ENCODE peak calls at places on chromosomes 11 and 22, in five cellular contexts. One of them, this sample, is unnamed.
A peak's percentile ranks its signal among the peaks of the same experiment; 100 is the strongest.

GRCh38 chr11:61187505-61188130 is 15.7 kb upstream of the PGA3 start:
- DNase-seq in PC-9: peak; percentile 56
- DNase-seq in A549: peak; percentile 69
- DNase-seq in CD8-positive, alpha-beta T cell: peak; percentile 67
- DNase-seq in GM23338: peak; percentile 93
- DNase-seq in this sample: peak; percentile 88

GRCh38 chr11:87473174-87473573 is 435.4 kb downstream of the TMEM135 start:
- DNase-seq in CD8-positive, alpha-beta T cell: no peak
- DNase-seq in PC-9: no peak
- DNase-seq in GM23338: no peak
- DNase-seq in A549: no peak
- DNase-seq in this sample: peak; percentile 33

GRCh38 chr22:25404923-25405853 is 159.3 kb upstream of the GRK3 start:
- DNase-seq in PC-9: no peak
- DNase-seq in A549: peak; percentile 52
- DNase-seq in CD8-positive, alpha-beta T cell: peak; percentile 43
- DNase-seq in GM23338: peak; percentile 64
- DNase-seq in this sample: peak; percentile 49

GRCh38 chr11:86453290-86454030 is 78.8 kb downstream of the CCDC81 start:
- DNase-seq in CD8-positive, alpha-beta T cell: no peak
- DNase-seq in PC-9: no peak
- DNase-seq in A549: no peak
- DNase-seq in GM23338: peak; percentile 26
- DNase-seq in this sample: no peak

GRCh38 chr11:19512621-19513020 is 200.0 kb upstream of the NAV2 start:
- DNase-seq in A549: no peak
- DNase-seq in GM23338: no peak
- DNase-seq in PC-9: no peak
- DNase-seq in CD8-positive, alpha-beta T cell: no peak
- DNase-seq in this sample: no peak

GRCh38 chr11:102220728-102221467 is 96.4 kb upstream of the BIRC3 start:
- DNase-seq in CD8-positive, alpha-beta T cell: no peak
- DNase-seq in PC-9: peak; percentile 28
- DNase-seq in GM23338: no peak
- DNase-seq in A549: no peak
- DNase-seq in this sample: no peak

GRCh38 chr11:27456140-27456801 is 16.3 kb downstream of the LGR4 start:
- DNase-seq in PC-9: peak; percentile 67
- DNase-seq in CD8-positive, alpha-beta T cell: no peak
- DNase-seq in GM23338: no peak
- DNase-seq in A549: no peak
- DNase-seq in this sample: no peak

GRCh38 chr11:68041617-68042218 is 2.9 kb downstream of the TCIRG1 start:
- DNase-seq in CD8-positive, alpha-beta T cell: no peak
- DNase-seq in PC-9: no peak
- DNase-seq in A549: no peak
- DNase-seq in GM23338: no peak
- DNase-seq in this sample: no peak

GRCh38 chr11:119041821-119042514 is 11.3 kb upstream of the SLC37A4 start:
- DNase-seq in A549: no peak
- DNase-seq in CD8-positive, alpha-beta T cell: no peak
- DNase-seq in GM23338: no peak
- DNase-seq in PC-9: peak; percentile 35
- DNase-seq in this sample: no peak

GRCh38 chr11:96189351-96189750 is 153.6 kb downstream of the MAML2 start:
- DNase-seq in PC-9: no peak
- DNase-seq in CD8-positive, alpha-beta T cell: no peak
- DNase-seq in A549: no peak
- DNase-seq in GM23338: no peak
- DNase-seq in this sample: no peak

GRCh38 chr11:12769834-12770345 is 95.7 kb downstream of the TEAD1 start:
- DNase-seq in GM23338: peak; percentile 39
- DNase-seq in A549: peak; percentile 60
- DNase-seq in PC-9: peak; percentile 94
- DNase-seq in CD8-positive, alpha-beta T cell: no peak
- DNase-seq in this sample: peak; percentile 80

GRCh38 chr11:27416568-27417176 is 53.7 kb upstream of the CCDC34 start:
- DNase-seq in A549: no peak
- DNase-seq in GM23338: no peak
- DNase-seq in PC-9: peak; percentile 39
- DNase-seq in CD8-positive, alpha-beta T cell: no peak
- DNase-seq in this sample: no peak

GRCh38 chr11:44950036-44950624 is 553 bp downstream of the TP53I11 start:
- DNase-seq in PC-9: no peak
- DNase-seq in CD8-positive, alpha-beta T cell: no peak
- DNase-seq in A549: no peak
- DNase-seq in GM23338: no peak
- DNase-seq in this sample: peak; percentile 43

GRCh38 chr22:29071261-29072045 is 1.4 kb upstream of the KREMEN1 start:
- DNase-seq in A549: no peak
- DNase-seq in GM23338: peak; percentile 91
- DNase-seq in PC-9: no peak
- DNase-seq in CD8-positive, alpha-beta T cell: no peak
- DNase-seq in this sample: no peak

GRCh38 chr11:2524446-2525165 is 79.8 kb downstream of the KCNQ1 start:
- DNase-seq in A549: no peak
- DNase-seq in CD8-positive, alpha-beta T cell: no peak
- DNase-seq in PC-9: no peak
- DNase-seq in GM23338: no peak
- DNase-seq in this sample: no peak

GRCh38 chr11:59429924-59430516 is 3.8 kb upstream of the OR5A2 start:
- DNase-seq in A549: peak; percentile 29
- DNase-seq in PC-9: peak; percentile 62
- DNase-seq in CD8-positive, alpha-beta T cell: peak; percentile 2
- DNase-seq in GM23338: peak; percentile 82
- DNase-seq in this sample: peak; percentile 41

GRCh38 chr11:32435511-32435946 is at the start of gene WT1:
- DNase-seq in A549: peak; percentile 57
- DNase-seq in PC-9: no peak
- DNase-seq in GM23338: peak; percentile 86
- DNase-seq in CD8-positive, alpha-beta T cell: no peak
- DNase-seq in this sample: no peak

GRCh38 chr11:57781529-57781943 is 19.9 kb downstream of the CTNND1 start:
- DNase-seq in A549: no peak
- DNase-seq in PC-9: peak; percentile 99
- DNase-seq in GM23338: peak; percentile 92
- DNase-seq in CD8-positive, alpha-beta T cell: no peak
- DNase-seq in this sample: no peak

GRCh38 chr11:86523738-86524602 is 148.4 kb downstream of the ME3 start:
- DNase-seq in A549: peak; percentile 97
- DNase-seq in PC-9: peak; percentile 100
- DNase-seq in GM23338: no peak
- DNase-seq in CD8-positive, alpha-beta T cell: no peak
- DNase-seq in this sample: peak; percentile 75

GRCh38 chr11:75305993-75306392 is 45.5 kb downstream of the ARRB1 start:
- DNase-seq in GM23338: no peak
- DNase-seq in A549: no peak
- DNase-seq in CD8-positive, alpha-beta T cell: no peak
- DNase-seq in PC-9: no peak
- DNase-seq in this sample: no peak

GRCh38 chr11:75301602-75302345 is 49.7 kb downstream of the ARRB1 start:
- DNase-seq in GM23338: no peak
- DNase-seq in A549: no peak
- DNase-seq in CD8-positive, alpha-beta T cell: no peak
- DNase-seq in PC-9: no peak
- DNase-seq in this sample: no peak

GRCh38 chr11:75301131-75301530 is 50.3 kb downstream of the ARRB1 start:
- DNase-seq in CD8-positive, alpha-beta T cell: no peak
- DNase-seq in PC-9: no peak
- DNase-seq in GM23338: no peak
- DNase-seq in A549: no peak
- DNase-seq in this sample: no peak

GRCh38 chr11:75302346-75302745 is 49.1 kb downstream of the ARRB1 start:
- DNase-seq in PC-9: no peak
- DNase-seq in A549: no peak
- DNase-seq in GM23338: no peak
- DNase-seq in CD8-positive, alpha-beta T cell: no peak
- DNase-seq in this sample: no peak

DNA sequence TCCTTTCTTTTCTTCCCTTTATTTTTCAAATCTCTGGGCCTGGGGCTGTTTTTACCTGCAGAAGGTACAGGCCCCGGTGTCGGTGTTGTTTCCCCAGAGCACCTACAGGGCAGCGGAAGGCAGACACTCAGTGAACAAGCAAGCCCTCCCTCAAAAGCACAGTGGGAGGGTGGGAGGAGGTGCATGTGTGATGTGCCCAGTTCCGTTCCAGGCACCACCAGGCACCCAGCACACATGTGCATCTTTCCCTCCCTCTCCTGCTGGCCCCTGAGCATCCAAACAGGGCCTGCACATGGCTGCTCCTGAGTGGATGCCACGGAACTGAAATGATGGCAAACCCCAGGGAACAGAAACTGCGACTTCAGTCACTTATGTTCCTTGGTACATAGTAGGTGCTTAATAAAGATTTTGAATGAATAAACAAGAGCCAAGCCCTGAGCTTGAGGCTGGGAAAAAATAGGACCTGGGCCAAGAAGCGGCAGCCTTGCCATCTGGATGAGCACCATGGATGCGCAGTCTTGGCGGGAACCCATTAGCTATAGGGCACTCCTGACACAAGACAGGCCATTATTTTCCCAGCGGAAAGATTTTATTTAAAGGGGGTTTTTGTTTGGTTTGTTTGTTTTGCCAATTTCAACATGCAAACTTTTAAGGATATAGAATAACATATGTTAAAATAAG is 47.8 kb downstream of the ARRB1 start:
- DNase-seq in A549: no peak
- DNase-seq in GM23338: no peak
- DNase-seq in CD8-positive, alpha-beta T cell: no peak
- DNase-seq in PC-9: no peak
- DNase-seq in this sample: no peak
- H3K27ac ChIP-seq in A549: no peak overlapping the region
- H3K27ac ChIP-seq in GM23338: no peak overlapping the region
- H3K27ac ChIP-seq in CD8-positive, alpha-beta T cell: no peak overlapping the region
- H3K27ac ChIP-seq in PC-9: no peak overlapping the region
- H3K27ac ChIP-seq in this sample: no peak overlapping the region

DNA sequence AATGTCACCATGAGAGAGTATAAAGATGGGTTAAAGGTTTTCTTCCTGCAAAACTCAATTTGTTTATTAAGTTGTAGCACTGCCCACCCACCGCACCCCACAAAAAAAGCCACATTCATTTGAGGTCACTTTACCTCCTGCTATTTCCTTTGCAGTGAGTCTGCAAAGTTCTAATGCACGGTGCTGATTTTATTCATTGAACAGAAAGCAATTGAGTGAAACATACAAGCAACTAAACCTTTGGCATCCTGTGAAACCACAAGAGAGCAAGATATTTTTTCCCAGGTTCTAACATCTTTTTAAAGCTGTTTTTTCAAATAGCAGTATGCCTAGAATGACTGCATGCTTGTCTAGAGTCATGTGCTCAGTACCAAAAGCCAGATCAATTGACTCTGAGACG is 39.0 kb downstream of the RRAS2 start:
- DNase-seq in PC-9: no peak
- DNase-seq in A549: no peak
- DNase-seq in CD8-positive, alpha-beta T cell: peak; percentile 9
- DNase-seq in GM23338: no peak
- DNase-seq in this sample: no peak
- H3K4me3 ChIP-seq in PC-9: no peak overlapping the region
- H3K4me3 ChIP-seq in A549: no peak overlapping the region
- H3K4me3 ChIP-seq in CD8-positive, alpha-beta T cell: no peak overlapping the region
- H3K4me3 ChIP-seq in GM23338: no peak overlapping the region
- H3K4me3 ChIP-seq in this sample: no peak overlapping the region

DNA sequence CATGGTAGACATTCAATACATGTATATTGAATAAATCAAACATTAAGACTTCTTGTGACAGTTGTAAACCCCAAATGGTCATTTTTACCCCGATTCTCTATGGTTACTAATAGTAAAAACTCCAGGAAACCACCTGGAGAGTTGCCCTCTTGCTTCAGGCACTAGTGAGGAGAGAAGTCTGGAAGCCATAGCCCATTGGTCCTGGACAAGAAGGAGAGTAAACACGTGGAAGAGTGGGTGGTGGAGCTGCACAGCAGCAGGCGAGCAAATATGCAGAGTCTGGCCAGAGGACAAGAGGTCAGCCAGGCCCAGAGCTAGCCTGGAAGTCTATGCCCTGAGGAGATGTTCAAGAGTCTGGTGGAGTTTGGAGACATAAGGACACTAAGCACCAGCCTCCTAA is 17.7 kb downstream of the DCHS1 start:
- DNase-seq in GM23338: no peak
- DNase-seq in PC-9: no peak
- DNase-seq in CD8-positive, alpha-beta T cell: no peak
- DNase-seq in A549: no peak
- DNase-seq in this sample: no peak
- H3K27ac ChIP-seq in GM23338: no peak overlapping the region
- H3K27ac ChIP-seq in PC-9: no peak overlapping the region
- H3K27ac ChIP-seq in CD8-positive, alpha-beta T cell: no peak overlapping the region
- H3K27ac ChIP-seq in A549: no peak overlapping the region
- H3K27ac ChIP-seq in this sample: no peak overlapping the region

GRCh38 chr11:94860333-94860732 is 92.2 kb downstream of the AMOTL1 start:
- DNase-seq in GM23338: no peak
- DNase-seq in CD8-positive, alpha-beta T cell: no peak
- DNase-seq in A549: no peak
- DNase-seq in PC-9: no peak
- DNase-seq in this sample: no peak
- H3K4me3 ChIP-seq in GM23338: no peak overlapping the region
- H3K4me3 ChIP-seq in CD8-positive, alpha-beta T cell: no peak overlapping the region
- H3K4me3 ChIP-seq in A549: no peak overlapping the region
- H3K4me3 ChIP-seq in PC-9: no peak overlapping the region
- H3K4me3 ChIP-seq in this sample: no peak overlapping the region

GRCh38 chr22:43921361-43921760 is 2.2 kb upstream of the PNPLA3 start:
- DNase-seq in PC-9: peak; percentile 94
- DNase-seq in A549: no peak
- DNase-seq in CD8-positive, alpha-beta T cell: no peak
- DNase-seq in GM23338: no peak
- DNase-seq in this sample: peak; percentile 96
- H3K27ac ChIP-seq in PC-9: peak overlapping the region; percentile 33
- H3K27ac ChIP-seq in A549: no peak overlapping the region
- H3K27ac ChIP-seq in CD8-positive, alpha-beta T cell: no peak overlapping the region
- H3K27ac ChIP-seq in GM23338: no peak overlapping the region
- H3K27ac ChIP-seq in this sample: peak overlapping the region; percentile 73

GRCh38 chr11:73380321-73380720 is 4.1 kb downstream of the RELT start:
- DNase-seq in A549: no peak
- DNase-seq in CD8-positive, alpha-beta T cell: no peak
- DNase-seq in PC-9: no peak
- DNase-seq in GM23338: no peak
- DNase-seq in this sample: no peak

GRCh38 chr11:73380897-73381410 is 4.8 kb downstream of the RELT start:
- DNase-seq in A549: no peak
- DNase-seq in GM23338: no peak
- DNase-seq in CD8-positive, alpha-beta T cell: no peak
- DNase-seq in PC-9: no peak
- DNase-seq in this sample: no peak

GRCh38 chr11:73382183-73382582 is 6.0 kb downstream of the RELT start:
- DNase-seq in A549: no peak
- DNase-seq in CD8-positive, alpha-beta T cell: no peak
- DNase-seq in GM23338: no peak
- DNase-seq in PC-9: no peak
- DNase-seq in this sample: no peak

GRCh38 chr11:73382747-73383146 is 6.5 kb downstream of the RELT start:
- DNase-seq in GM23338: no peak
- DNase-seq in A549: no peak
- DNase-seq in CD8-positive, alpha-beta T cell: no peak
- DNase-seq in PC-9: no peak
- DNase-seq in this sample: no peak

DNA sequence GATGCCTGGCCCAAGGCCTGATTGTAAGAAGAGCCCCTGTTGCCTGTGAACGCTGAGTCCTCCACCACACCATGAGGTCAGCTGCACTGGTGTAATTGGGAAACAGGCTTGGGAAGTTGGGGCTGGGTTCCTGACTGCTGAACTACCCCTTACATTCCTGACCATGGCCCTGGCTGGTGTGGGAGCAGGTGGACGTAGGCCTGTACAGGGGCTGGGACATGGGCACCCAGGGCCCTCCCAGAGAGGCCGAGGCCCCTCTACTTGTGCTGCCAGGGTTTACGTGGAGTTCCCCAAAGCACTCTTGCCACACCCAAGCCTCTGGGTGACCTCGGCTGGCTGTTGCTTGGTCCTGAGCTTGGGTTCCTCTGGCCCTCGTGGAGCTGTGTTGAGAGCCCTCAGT is 5.4 kb downstream of the RELT start:
- DNase-seq in A549: no peak
- DNase-seq in PC-9: no peak
- DNase-seq in GM23338: no peak
- DNase-seq in CD8-positive, alpha-beta T cell: no peak
- DNase-seq in this sample: no peak
- H3K4me3 ChIP-seq in A549: no peak overlapping the region
- H3K4me3 ChIP-seq in PC-9: no peak overlapping the region
- H3K4me3 ChIP-seq in GM23338: no peak overlapping the region
- H3K4me3 ChIP-seq in CD8-positive, alpha-beta T cell: no peak overlapping the region
- H3K4me3 ChIP-seq in this sample: no peak overlapping the region